ENCODE peak calls at places on chromosomes 1 and 21, in five cellular contexts. Z is GM04503; D is GM19239; A is effector CD4-positive, alpha-beta T cell; W is mesenchymal stem cell. Y is an unnamed sample.

GRCh38 chr1:154742586-154742985 is 127.5 kb downstream of the KCNN3 start:
- DNase-seq in A (no peak), Z (no peak), D (no peak), W (no peak), Y (no peak)

GRCh38 chr21:45140346-45140940 is 66.1 kb downstream of the ADARB1 start:
- DNase-seq in Z (peak; percentile 61), D (peak; percentile 81), A (peak; percentile 32), W (peak; percentile 96), Y (peak; percentile 88)

GRCh38 chr1:192550922-192551534 is 24.5 kb upstream of the RGS1 start:
- DNase-seq in Z (peak; percentile 75), D (no peak), A (no peak), W (peak; percentile 87), Y (peak; percentile 33)

GRCh38 chr21:39874759-39875158 is 7.5 kb downstream of the PCP4 start:
- DNase-seq in Z (no peak), W (no peak), A (no peak), D (no peak), Y (no peak)

GRCh38 chr1:242425232-242425631 is 99.3 kb downstream of the PLD5 start:
- DNase-seq in W (no peak), Z (no peak), A (no peak), D (no peak), Y (no peak)

GRCh38 chr1:162663589-162664030 is 31.3 kb downstream of the DDR2 start:
- DNase-seq in A (no peak), Z (peak; percentile 77), W (peak; percentile 90), D (no peak), Y (peak; percentile 42)

GRCh38 chr1:101592861-101593260 is 356.0 kb downstream of the S1PR1 start:
- DNase-seq in A (no peak), D (no peak), W (no peak), Z (no peak), Y (peak; percentile 8)

GRCh38 chr1:161721738-161722343 is 497 bp downstream of the FCRLB start:
- DNase-seq in W (peak; percentile 90), D (no peak), A (no peak), Z (peak; percentile 93), Y (no peak)

GRCh38 chr1:53320646-53321045 is 7.2 kb downstream of the LRP8 start:
- DNase-seq in Z (no peak), D (no peak), A (no peak), W (no peak), Y (no peak)

GRCh38 chr1:81813691-81814090 is 13.0 kb downstream of the ADGRL2 start:
- DNase-seq in Z (no peak), D (no peak), W (no peak), A (no peak), Y (no peak)

GRCh38 chr1:3795453-3796214 is 664 bp downstream of the LRRC47 start:
- DNase-seq in D (no peak), Z (no peak), W (peak; percentile 18), A (no peak), Y (no peak)

GRCh38 chr1:230864441-230864840 is 3.9 kb downstream of the C1orf198 start:
- DNase-seq in W (no peak), D (no peak), A (no peak), Z (no peak), Y (no peak)

GRCh38 chr1:25641931-25642611 is 25.5 kb downstream of the MAN1C1 start:
- DNase-seq in A (peak; percentile 34), D (no peak), W (peak; percentile 36), Z (peak; percentile 59), Y (peak; percentile 8)

GRCh38 chr1:52288286-52288685 is 77.7 kb downstream of the CC2D1B start:
- DNase-seq in D (no peak), A (no peak), Z (peak; percentile 29), W (peak; percentile 15), Y (no peak)

GRCh38 chr1:102174259-102174863 is 177.6 kb upstream of the OLFM3 start:
- DNase-seq in Z (no peak), D (no peak), A (no peak), W (no peak), Y (no peak)

GRCh38 chr1:8825985-8826481 is 8.6 kb upstream of the RERE start:
- DNase-seq in W (peak; percentile 81), D (no peak), A (no peak), Z (peak; percentile 89), Y (peak; percentile 12)

GRCh38 chr1:227228201-227228600 is 90.1 kb downstream of the CDC42BPA start:
- DNase-seq in Z (no peak), A (no peak), W (no peak), D (no peak), Y (no peak)

GRCh38 chr1:152756872-152757271 is 953 bp upstream of the KPRP start:
- DNase-seq in D (no peak), W (no peak), Z (no peak), A (no peak), Y (no peak)

GRCh38 chr1:112998592-112999235 is 42.7 kb upstream of the SLC16A1 start:
- DNase-seq in W (peak; percentile 68), D (no peak), A (no peak), Z (peak; percentile 72), Y (peak; percentile 82)

GRCh38 chr21:39204134-39204533 is 20.9 kb upstream of the PSMG1 start:
- DNase-seq in W (no peak), Z (no peak), A (no peak), D (no peak), Y (no peak)

GRCh38 chr1:219927956-219928790 is at the start of gene SLC30A10:
- DNase-seq in D (no peak), A (no peak), W (peak; percentile 18), Z (no peak), Y (peak; percentile 9)